ENCODE peak calls at places on chromosomes 5 and 9, in four cellular contexts. One of them, this sample, is unnamed.

GRCh38 chr9:125302241-125302640 is 40.6 kb downstream of the GAPVD1 start:
- DNase-seq in esophagus muscularis mucosa: no peak
- DNase-seq in CD4-positive, CD25-positive, alpha-beta regulatory T cell: no peak
- DNase-seq in IMR-90: no peak
- DNase-seq in this sample: no peak

GRCh38 chr9:121658591-121658990 is 7.2 kb downstream of the DAB2IP start:
- DNase-seq in esophagus muscularis mucosa: no peak
- DNase-seq in CD4-positive, CD25-positive, alpha-beta regulatory T cell: no peak
- DNase-seq in IMR-90: no peak
- DNase-seq in this sample: no peak

GRCh38 chr5:61332891-61333350 is 863 bp downstream of the ZSWIM6 start:
- DNase-seq in esophagus muscularis mucosa: no peak
- DNase-seq in CD4-positive, CD25-positive, alpha-beta regulatory T cell: peak; percentile 33
- DNase-seq in IMR-90: peak; percentile 66
- DNase-seq in this sample: no peak

GRCh38 chr5:178895615-178896571 is at the start of gene ZFP2:
- DNase-seq in esophagus muscularis mucosa: no peak
- DNase-seq in CD4-positive, CD25-positive, alpha-beta regulatory T cell: no peak
- DNase-seq in IMR-90: peak; percentile 27
- DNase-seq in this sample: no peak

GRCh38 chr9:86279839-86280238 is 2.5 kb downstream of the ISCA1 start:
- DNase-seq in esophagus muscularis mucosa: no peak
- DNase-seq in CD4-positive, CD25-positive, alpha-beta regulatory T cell: no peak
- DNase-seq in IMR-90: no peak
- DNase-seq in this sample: no peak

GRCh38 chr5:111756701-111757581 is at the start of gene NREP:
- DNase-seq in esophagus muscularis mucosa: peak; percentile 97
- DNase-seq in CD4-positive, CD25-positive, alpha-beta regulatory T cell: peak; percentile 11
- DNase-seq in IMR-90: peak; percentile 97
- DNase-seq in this sample: no peak

GRCh38 chr5:5343581-5343980 is 78.9 kb upstream of the ICE1 start:
- DNase-seq in esophagus muscularis mucosa: no peak
- DNase-seq in CD4-positive, CD25-positive, alpha-beta regulatory T cell: no peak
- DNase-seq in IMR-90: no peak
- DNase-seq in this sample: no peak

GRCh38 chr5:17996002-17996401 is 361.7 kb downstream of the TAF11L14 start:
- DNase-seq in esophagus muscularis mucosa: no peak
- DNase-seq in CD4-positive, CD25-positive, alpha-beta regulatory T cell: no peak
- DNase-seq in IMR-90: no peak
- DNase-seq in this sample: no peak

GRCh38 chr5:69368458-69369368 is 607 bp downstream of the AK6 start:
- DNase-seq in esophagus muscularis mucosa: no peak
- DNase-seq in CD4-positive, CD25-positive, alpha-beta regulatory T cell: peak; percentile 12
- DNase-seq in IMR-90: peak; percentile 54
- DNase-seq in this sample: no peak

GRCh38 chr9:6153425-6153824 is 62.2 kb upstream of the IL33 start:
- DNase-seq in esophagus muscularis mucosa: no peak
- DNase-seq in CD4-positive, CD25-positive, alpha-beta regulatory T cell: no peak
- DNase-seq in IMR-90: peak; percentile 20
- DNase-seq in this sample: no peak

GRCh38 chr5:37926732-37927131 is 86.9 kb upstream of the GDNF start:
- DNase-seq in esophagus muscularis mucosa: no peak
- DNase-seq in CD4-positive, CD25-positive, alpha-beta regulatory T cell: no peak
- DNase-seq in IMR-90: peak; percentile 16
- DNase-seq in this sample: no peak

GRCh38 chr5:149135536-149136201 is 5.6 kb upstream of the ABLIM3 start:
- DNase-seq in esophagus muscularis mucosa: no peak
- DNase-seq in CD4-positive, CD25-positive, alpha-beta regulatory T cell: no peak
- DNase-seq in IMR-90: peak; percentile 92
- DNase-seq in this sample: no peak

GRCh38 chr5:59021837-59022514 is 439.1 kb downstream of the RAB3C start:
- DNase-seq in esophagus muscularis mucosa: no peak
- DNase-seq in CD4-positive, CD25-positive, alpha-beta regulatory T cell: no peak
- DNase-seq in IMR-90: no peak
- DNase-seq in this sample: no peak

GRCh38 chr5:175230299-175230698 is 213.7 kb downstream of the DRD1 start:
- DNase-seq in esophagus muscularis mucosa: no peak
- DNase-seq in CD4-positive, CD25-positive, alpha-beta regulatory T cell: no peak
- DNase-seq in IMR-90: no peak
- DNase-seq in this sample: no peak

GRCh38 chr9:2466703-2467102 is 154.9 kb upstream of the VLDLR start:
- DNase-seq in esophagus muscularis mucosa: no peak
- DNase-seq in CD4-positive, CD25-positive, alpha-beta regulatory T cell: no peak
- DNase-seq in IMR-90: no peak
- DNase-seq in this sample: no peak

GRCh38 chr9:14031015-14031414 is 282.9 kb downstream of the NFIB start:
- DNase-seq in esophagus muscularis mucosa: no peak
- DNase-seq in CD4-positive, CD25-positive, alpha-beta regulatory T cell: no peak
- DNase-seq in IMR-90: peak; percentile 18
- DNase-seq in this sample: no peak

GRCh38 chr5:761206-761771 is 23.2 kb downstream of the ZDHHC11B start:
- DNase-seq in esophagus muscularis mucosa: no peak
- DNase-seq in CD4-positive, CD25-positive, alpha-beta regulatory T cell: no peak
- DNase-seq in IMR-90: no peak
- DNase-seq in this sample: peak; percentile 79

GRCh38 chr9:126481862-126482261 is 131.9 kb upstream of the LMX1B start:
- DNase-seq in esophagus muscularis mucosa: no peak
- DNase-seq in CD4-positive, CD25-positive, alpha-beta regulatory T cell: no peak
- DNase-seq in IMR-90: no peak
- DNase-seq in this sample: no peak

GRCh38 chr5:157456301-157456700 is 3.7 kb upstream of the NIPAL4 start:
- DNase-seq in esophagus muscularis mucosa: no peak
- DNase-seq in CD4-positive, CD25-positive, alpha-beta regulatory T cell: no peak
- DNase-seq in IMR-90: no peak
- DNase-seq in this sample: no peak

GRCh38 chr5:149317281-149318048 is 27.8 kb upstream of the GRPEL2 start:
- DNase-seq in esophagus muscularis mucosa: no peak
- DNase-seq in CD4-positive, CD25-positive, alpha-beta regulatory T cell: peak; percentile 13
- DNase-seq in IMR-90: peak; percentile 58
- DNase-seq in this sample: no peak

GRCh38 chr9:37987467-37987981 is 81.5 kb downstream of the SHB start:
- DNase-seq in esophagus muscularis mucosa: no peak
- DNase-seq in CD4-positive, CD25-positive, alpha-beta regulatory T cell: no peak
- DNase-seq in IMR-90: no peak
- DNase-seq in this sample: no peak

GRCh38 chr5:69378376-69378775 is 8.8 kb downstream of the RAD17 start:
- DNase-seq in esophagus muscularis mucosa: no peak
- DNase-seq in CD4-positive, CD25-positive, alpha-beta regulatory T cell: no peak
- DNase-seq in IMR-90: no peak
- DNase-seq in this sample: no peak

GRCh38 chr5:14767942-14768837 is 103.4 kb downstream of the ANKH start:
- DNase-seq in esophagus muscularis mucosa: no peak
- DNase-seq in CD4-positive, CD25-positive, alpha-beta regulatory T cell: no peak
- DNase-seq in IMR-90: no peak
- DNase-seq in this sample: no peak

GRCh38 chr5:98173334-98173733 is 600.1 kb upstream of the RGMB start:
- DNase-seq in esophagus muscularis mucosa: no peak
- DNase-seq in CD4-positive, CD25-positive, alpha-beta regulatory T cell: no peak
- DNase-seq in IMR-90: peak; percentile 84
- DNase-seq in this sample: no peak

GRCh38 chr9:127778280-127779135 is at the start of gene SH2D3C:
- DNase-seq in esophagus muscularis mucosa: no peak
- DNase-seq in CD4-positive, CD25-positive, alpha-beta regulatory T cell: peak; percentile 33
- DNase-seq in IMR-90: no peak
- DNase-seq in this sample: no peak

GRCh38 chr5:160926428-160926827 is 74.4 kb upstream of the ATP10B start:
- DNase-seq in esophagus muscularis mucosa: no peak
- DNase-seq in CD4-positive, CD25-positive, alpha-beta regulatory T cell: no peak
- DNase-seq in IMR-90: no peak
- DNase-seq in this sample: no peak

GRCh38 chr5:16554110-16554509 is 62.7 kb downstream of the RETREG1 start:
- DNase-seq in esophagus muscularis mucosa: no peak
- DNase-seq in CD4-positive, CD25-positive, alpha-beta regulatory T cell: no peak
- DNase-seq in IMR-90: no peak
- DNase-seq in this sample: no peak

GRCh38 chr5:134738963-134739661 is 764 bp downstream of the CAMLG start:
- DNase-seq in esophagus muscularis mucosa: no peak
- DNase-seq in CD4-positive, CD25-positive, alpha-beta regulatory T cell: no peak
- DNase-seq in IMR-90: peak; percentile 49
- DNase-seq in this sample: no peak

GRCh38 chr5:131423056-131423455 is 159.2 kb downstream of the CDC42SE2 start:
- DNase-seq in esophagus muscularis mucosa: no peak
- DNase-seq in CD4-positive, CD25-positive, alpha-beta regulatory T cell: no peak
- DNase-seq in IMR-90: peak; percentile 27
- DNase-seq in this sample: no peak

GRCh38 chr5:56838409-56839039 is 23.2 kb downstream of the MAP3K1 start:
- DNase-seq in esophagus muscularis mucosa: no peak
- DNase-seq in CD4-positive, CD25-positive, alpha-beta regulatory T cell: no peak
- DNase-seq in IMR-90: peak; percentile 74
- DNase-seq in this sample: no peak

GRCh38 chr5:125235995-125236394 is 489.6 kb upstream of the ZNF608 start:
- DNase-seq in esophagus muscularis mucosa: no peak
- DNase-seq in CD4-positive, CD25-positive, alpha-beta regulatory T cell: no peak
- DNase-seq in IMR-90: no peak
- DNase-seq in this sample: no peak

GRCh38 chr5:137206030-137206715 is 293.0 kb downstream of the SPOCK1 start:
- DNase-seq in esophagus muscularis mucosa: no peak
- DNase-seq in CD4-positive, CD25-positive, alpha-beta regulatory T cell: no peak
- DNase-seq in IMR-90: peak; percentile 35
- DNase-seq in this sample: peak; percentile 74

GRCh38 chr5:35598707-35599370 is 18.8 kb upstream of the SPEF2 start:
- DNase-seq in esophagus muscularis mucosa: no peak
- DNase-seq in CD4-positive, CD25-positive, alpha-beta regulatory T cell: no peak
- DNase-seq in IMR-90: no peak
- DNase-seq in this sample: no peak

GRCh38 chr9:22240619-22241018 is 206.0 kb upstream of the DMRTA1 start:
- DNase-seq in esophagus muscularis mucosa: no peak
- DNase-seq in CD4-positive, CD25-positive, alpha-beta regulatory T cell: no peak
- DNase-seq in IMR-90: peak; percentile 73
- DNase-seq in this sample: no peak

GRCh38 chr9:12784461-12785250 is 9.8 kb downstream of the LURAP1L start:
- DNase-seq in esophagus muscularis mucosa: no peak
- DNase-seq in CD4-positive, CD25-positive, alpha-beta regulatory T cell: no peak
- DNase-seq in IMR-90: peak; percentile 98
- DNase-seq in this sample: no peak
- H3K27ac ChIP-seq in esophagus muscularis mucosa: peak overlapping the region; percentile 81
- H3K27ac ChIP-seq in CD4-positive, CD25-positive, alpha-beta regulatory T cell: no peak overlapping the region
- H3K27ac ChIP-seq in IMR-90: peak overlapping the region; percentile 75
- H3K27ac ChIP-seq in this sample: peak overlapping the region; percentile 84

GRCh38 chr9:78035369-78035993 is 3.9 kb upstream of the GNAQ start:
- DNase-seq in esophagus muscularis mucosa: no peak
- DNase-seq in CD4-positive, CD25-positive, alpha-beta regulatory T cell: peak; percentile 38
- DNase-seq in IMR-90: peak; percentile 84
- DNase-seq in this sample: no peak
- H3K4me3 ChIP-seq in esophagus muscularis mucosa: peak overlapping the region; percentile 16
- H3K4me3 ChIP-seq in CD4-positive, CD25-positive, alpha-beta regulatory T cell: peak overlapping the region; percentile 55
- H3K4me3 ChIP-seq in IMR-90: no peak overlapping the region
- H3K4me3 ChIP-seq in this sample: peak overlapping the region; percentile 2

GRCh38 chr9:90001756-90002155 is 396.9 kb downstream of the GADD45G start:
- DNase-seq in esophagus muscularis mucosa: no peak
- DNase-seq in CD4-positive, CD25-positive, alpha-beta regulatory T cell: no peak
- DNase-seq in IMR-90: no peak
- DNase-seq in this sample: no peak

GRCh38 chr9:90000925-90001324 is 396.1 kb downstream of the GADD45G start:
- DNase-seq in esophagus muscularis mucosa: no peak
- DNase-seq in CD4-positive, CD25-positive, alpha-beta regulatory T cell: no peak
- DNase-seq in IMR-90: no peak
- DNase-seq in this sample: no peak

GRCh38 chr9:89999534-90000370 is 394.9 kb downstream of the GADD45G start:
- DNase-seq in esophagus muscularis mucosa: no peak
- DNase-seq in CD4-positive, CD25-positive, alpha-beta regulatory T cell: no peak
- DNase-seq in IMR-90: peak; percentile 55
- DNase-seq in this sample: no peak

GRCh38 chr9:90003046-90003355 is 398.2 kb downstream of the GADD45G start:
- DNase-seq in esophagus muscularis mucosa: no peak
- DNase-seq in CD4-positive, CD25-positive, alpha-beta regulatory T cell: no peak
- DNase-seq in IMR-90: no peak
- DNase-seq in this sample: no peak

DNA sequence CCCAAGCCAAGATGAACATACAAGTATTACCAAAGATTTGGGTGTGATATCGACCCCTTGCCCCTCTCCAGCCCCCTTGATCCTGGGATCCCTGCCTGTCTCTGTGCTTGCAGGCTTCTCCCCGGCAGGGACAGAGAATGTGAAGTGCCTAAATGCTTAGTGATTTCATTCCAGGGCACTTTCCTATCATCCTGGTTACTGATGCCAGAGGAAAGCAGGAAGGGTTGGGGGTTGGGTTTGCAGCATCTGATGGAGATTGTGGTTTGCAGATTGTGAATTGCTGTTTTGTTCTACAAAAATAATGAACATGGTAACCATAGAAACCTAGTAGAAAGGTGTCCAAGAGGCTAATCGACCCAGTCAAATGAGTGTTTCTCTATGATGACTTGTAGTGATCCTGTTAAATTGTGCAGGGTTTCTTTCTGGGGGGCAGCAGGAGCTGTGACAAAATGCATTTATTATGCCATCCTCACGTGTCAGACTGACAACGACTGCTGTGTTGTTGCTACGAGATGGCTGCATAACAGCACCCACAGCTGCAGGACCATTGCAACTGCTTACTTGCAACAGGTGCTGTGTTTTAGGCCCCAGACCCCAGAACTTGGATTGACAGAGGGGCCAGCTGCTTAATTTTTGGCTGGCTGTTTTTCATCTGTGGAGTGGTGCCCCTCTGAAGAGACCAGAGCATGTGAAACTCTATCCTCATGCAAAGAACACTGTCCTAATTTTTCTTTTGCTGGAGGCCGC is 397.7 kb downstream of the GADD45G start:
- DNase-seq in esophagus muscularis mucosa: no peak
- DNase-seq in CD4-positive, CD25-positive, alpha-beta regulatory T cell: no peak
- DNase-seq in IMR-90: no peak
- DNase-seq in this sample: no peak
- H3K27ac ChIP-seq in esophagus muscularis mucosa: peak overlapping the region; percentile 88
- H3K27ac ChIP-seq in CD4-positive, CD25-positive, alpha-beta regulatory T cell: no peak overlapping the region
- H3K27ac ChIP-seq in IMR-90: no peak overlapping the region
- H3K27ac ChIP-seq in this sample: peak overlapping the region; percentile 24

GRCh38 chr9:114619205-114619758 is 8.2 kb downstream of the TMEM268 start:
- DNase-seq in esophagus muscularis mucosa: no peak
- DNase-seq in CD4-positive, CD25-positive, alpha-beta regulatory T cell: no peak
- DNase-seq in IMR-90: no peak
- DNase-seq in this sample: no peak
- H3K4me3 ChIP-seq in esophagus muscularis mucosa: no peak overlapping the region
- H3K4me3 ChIP-seq in CD4-positive, CD25-positive, alpha-beta regulatory T cell: peak overlapping the region; percentile 50
- H3K4me3 ChIP-seq in IMR-90: no peak overlapping the region
- H3K4me3 ChIP-seq in this sample: no peak overlapping the region

DNA sequence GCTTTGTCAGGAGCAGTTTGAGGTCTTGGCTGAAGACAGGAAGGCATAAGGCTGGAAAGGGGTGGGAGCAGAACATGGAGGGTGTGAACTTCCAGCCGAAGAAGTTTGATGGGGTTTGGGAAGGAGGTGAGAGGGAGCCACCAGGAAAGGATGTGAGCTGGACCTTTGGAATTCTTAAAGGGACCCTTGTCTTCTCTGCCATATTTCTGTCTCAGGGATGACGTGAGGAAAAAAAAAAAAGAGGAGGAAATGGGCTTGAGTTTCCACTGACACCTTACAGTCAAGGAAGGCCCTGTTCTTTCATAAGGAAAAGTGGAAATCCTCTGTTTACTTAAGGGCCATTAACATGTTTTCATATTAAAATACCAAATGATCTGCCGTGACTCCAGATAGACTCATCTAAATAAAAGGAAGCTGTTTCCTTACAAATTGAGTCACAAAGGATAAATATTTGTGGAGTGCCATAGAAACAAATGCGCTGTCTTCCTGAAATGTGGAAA is 132.1 kb downstream of the PALM2AKAP2 start:
- DNase-seq in esophagus muscularis mucosa: no peak
- DNase-seq in CD4-positive, CD25-positive, alpha-beta regulatory T cell: no peak
- DNase-seq in IMR-90: peak; percentile 93
- DNase-seq in this sample: no peak
- H3K27ac ChIP-seq in esophagus muscularis mucosa: peak overlapping the region; percentile 63
- H3K27ac ChIP-seq in CD4-positive, CD25-positive, alpha-beta regulatory T cell: no peak overlapping the region
- H3K27ac ChIP-seq in IMR-90: peak overlapping the region; percentile 86
- H3K27ac ChIP-seq in this sample: no peak overlapping the region

GRCh38 chr5:127061956-127062355 is 11.3 kb downstream of the C5orf63 start:
- DNase-seq in esophagus muscularis mucosa: no peak
- DNase-seq in CD4-positive, CD25-positive, alpha-beta regulatory T cell: no peak
- DNase-seq in IMR-90: no peak
- DNase-seq in this sample: no peak
- H3K4me3 ChIP-seq in esophagus muscularis mucosa: no peak overlapping the region
- H3K4me3 ChIP-seq in CD4-positive, CD25-positive, alpha-beta regulatory T cell: no peak overlapping the region
- H3K4me3 ChIP-seq in IMR-90: no peak overlapping the region
- H3K4me3 ChIP-seq in this sample: no peak overlapping the region

This sample was measured in vagina.